ENCODE peak calls at places on chromosomes 7 and 10, in six cellular contexts. One of them, this sample, is unnamed.

GRCh38 chr10:24721254-24722106 is 2.2 kb downstream of the ARHGAP21 start:
- DNase-seq in Panc1: no peak
- DNase-seq in left ventricle myocardium superior: peak
- DNase-seq in ELF-1: peak
- DNase-seq in AG20443: peak
- DNase-seq in T-helper 9 cell: no peak
- DNase-seq in this sample: no peak

GRCh38 chr10:107517811-107518210 is 353.3 kb upstream of the SORCS1 start:
- DNase-seq in Panc1: no peak
- DNase-seq in left ventricle myocardium superior: no peak
- DNase-seq in ELF-1: no peak
- DNase-seq in AG20443: no peak
- DNase-seq in T-helper 9 cell: no peak
- DNase-seq in this sample: no peak

GRCh38 chr10:91201213-91201996 is 19.1 kb upstream of the PCGF5 start:
- DNase-seq in Panc1: no peak
- DNase-seq in left ventricle myocardium superior: no peak
- DNase-seq in ELF-1: no peak
- DNase-seq in AG20443: no peak
- DNase-seq in T-helper 9 cell: no peak
- DNase-seq in this sample: no peak

GRCh38 chr10:132361581-132362101 is 29.6 kb downstream of the LRRC27 start:
- DNase-seq in Panc1: no peak
- DNase-seq in left ventricle myocardium superior: no peak
- DNase-seq in ELF-1: no peak
- DNase-seq in AG20443: no peak
- DNase-seq in T-helper 9 cell: no peak
- DNase-seq in this sample: no peak

GRCh38 chr7:116177009-116177408 is 33.3 kb upstream of the TES start:
- DNase-seq in Panc1: no peak
- DNase-seq in left ventricle myocardium superior: no peak
- DNase-seq in ELF-1: no peak
- DNase-seq in AG20443: peak
- DNase-seq in T-helper 9 cell: no peak
- DNase-seq in this sample: peak

GRCh38 chr7:132049462-132050304 is 493.3 kb upstream of the PODXL start:
- DNase-seq in Panc1: peak
- DNase-seq in left ventricle myocardium superior: no peak
- DNase-seq in ELF-1: peak
- DNase-seq in AG20443: peak
- DNase-seq in T-helper 9 cell: no peak
- DNase-seq in this sample: no peak

GRCh38 chr10:121580276-121581116 is 17.7 kb downstream of the FGFR2 start:
- DNase-seq in Panc1: no peak
- DNase-seq in left ventricle myocardium superior: no peak
- DNase-seq in ELF-1: peak
- DNase-seq in AG20443: no peak
- DNase-seq in T-helper 9 cell: no peak
- DNase-seq in this sample: no peak

GRCh38 chr7:145036592-145037386 is 200.9 kb upstream of the TPK1 start:
- DNase-seq in Panc1: peak
- DNase-seq in left ventricle myocardium superior: no peak
- DNase-seq in ELF-1: peak
- DNase-seq in AG20443: peak
- DNase-seq in T-helper 9 cell: peak
- DNase-seq in this sample: no peak

GRCh38 chr7:54985405-54986360 is 33.1 kb upstream of the EGFR start:
- DNase-seq in Panc1: peak
- DNase-seq in left ventricle myocardium superior: no peak
- DNase-seq in ELF-1: no peak
- DNase-seq in AG20443: peak
- DNase-seq in T-helper 9 cell: no peak
- DNase-seq in this sample: peak